ENCODE peak calls at places on chromosomes 12 and 14, in four cellular contexts. A, B, O and Y are unnamed samples. For H4K20me1, the result is how much of the 10 kb centered on the place peaks cover.

GRCh38 chr12:109309441-109310246 is 560 bp upstream of the FOXN4 start:
- DNase-seq in A (no peak), B (no peak), O (peak), Y (peak)

GRCh38 chr14:96225745-96226151 is 21.1 kb downstream of the BDKRB2 start:
- DNase-seq in A (no peak), B (peak), O (peak), Y (peak)

GRCh38 chr12:131530427-131530826 is 180.5 kb upstream of the SFSWAP start:
- DNase-seq in A (no peak), B (no peak), O (no peak), Y (no peak)

GRCh38 chr12:29691146-29691854 is 92.4 kb downstream of the TMTC1 start:
- DNase-seq in A (no peak), B (no peak), O (no peak), Y (no peak)

GRCh38 chr12:116863275-116863767 is 17.9 kb downstream of the HRK start:
- DNase-seq in A (peak), B (peak), O (peak), Y (peak)

GRCh38 chr12:115941362-115941761 is 336.1 kb downstream of the MED13L start:
- DNase-seq in A (no peak), B (peak), O (no peak), Y (peak)

GRCh38 chr12:93571360-93571853 is 1.1 kb upstream of the SOCS2 start:
- DNase-seq in A (peak), B (peak), O (peak), Y (peak)

GRCh38 chr12:111034148-111034910 is 114.0 kb upstream of the MYL2 start:
- DNase-seq in A (no peak), B (no peak), O (peak), Y (peak)

GRCh38 chr14:103731481-103731880 is 15.9 kb downstream of the ZFYVE21 start:
- DNase-seq in A (no peak), B (no peak), O (no peak), Y (no peak)

GRCh38 chr12:76026643-76027063 is 4.9 kb downstream of the PHLDA1 start:
- DNase-seq in A (no peak), B (peak), O (no peak), Y (peak)

GRCh38 chr12:88472775-88473174 is 107.5 kb downstream of the KITLG start:
- DNase-seq in A (peak), B (peak), O (no peak), Y (peak)

GRCh38 chr14:23174266-23174665 is 9.2 kb downstream of the SLC7A8 start:
- DNase-seq in A (no peak), B (no peak), O (peak), Y (peak)

GRCh38 chr12:65606008-65606766 is 218.1 kb upstream of the HMGA2 start:
- DNase-seq in A (no peak), B (peak), O (no peak), Y (no peak)

GRCh38 chr12:13203028-13203922 is 6.7 kb downstream of the EMP1 start:
- DNase-seq in A (no peak), B (no peak), O (no peak), Y (peak)

GRCh38 chr14:61591862-61592261 is 103.5 kb upstream of the HIF1A start:
- DNase-seq in A (no peak), B (no peak), O (no peak), Y (no peak)

GRCh38 chr14:106518054-106518943 is 991.9 kb downstream of the TMEM121 start:
- DNase-seq in A (no peak), B (no peak), O (no peak), Y (no peak)

GRCh38 chr12:114875323-114875722 is 191.3 kb upstream of the TBX3 start:
- DNase-seq in A (no peak), B (no peak), O (peak), Y (no peak)

GRCh38 chr12:58529897-58530296 is 390.4 kb downstream of the LRIG3 start:
- DNase-seq in A (no peak), B (peak), O (peak), Y (peak)

GRCh38 chr12:122793685-122794106 is 19.3 kb downstream of the CCDC62 start:
- DNase-seq in A (peak), B (peak), O (peak), Y (peak)

GRCh38 chr12:51773145-51773869 is 75.2 kb downstream of the FIGNL2 start:
- DNase-seq in A (peak), B (peak), O (no peak), Y (peak)

GRCh38 chr12:49866859-49867579 is 24.1 kb upstream of the BCDIN3D start:
- DNase-seq in A (peak), B (peak), O (peak), Y (peak)

GRCh38 chr12:132393245-132393795 is 63.9 kb upstream of the GALNT9 start:
- DNase-seq in A (peak), B (peak), O (peak), Y (peak)

GRCh38 chr14:65940056-65940735 is 527.7 kb downstream of the FUT8 start:
- DNase-seq in A (peak), B (peak), O (peak), Y (peak)

GRCh38 chr14:100538566-100539318 is 48.5 kb downstream of the BEGAIN start:
- DNase-seq in A (no peak), B (no peak), O (no peak), Y (no peak)

GRCh38 chr14:102943454-102943853 is 21.0 kb downstream of the AMN start:
- DNase-seq in A (no peak), B (no peak), O (no peak), Y (no peak)

GRCh38 chr12:530308-530707 is 70.6 kb downstream of the B4GALNT3 start:
- DNase-seq in A (no peak), B (no peak), O (no peak), Y (peak)

GRCh38 chr12:112116232-112117060 is 7.9 kb upstream of the NAA25 start:
- DNase-seq in A (peak), B (no peak), O (peak), Y (peak)

GRCh38 chr14:62957562-62957961 is 87.7 kb downstream of the KCNH5 start:
- DNase-seq in A (no peak), B (peak), O (peak), Y (peak)

GRCh38 chr12:89783321-89784060 is 74.9 kb upstream of the ATP2B1 start:
- DNase-seq in A (no peak), B (peak), O (peak), Y (peak)

GRCh38 chr12:93130371-93131049 is 201.4 kb upstream of the EEA1 start:
- DNase-seq in A (no peak), B (no peak), O (no peak), Y (no peak)

GRCh38 chr14:97779140-97779539 is 982.0 kb downstream of the VRK1 start:
- DNase-seq in A (no peak), B (no peak), O (no peak), Y (no peak)

GRCh38 chr14:61925043-61925442 is 162.8 kb downstream of the SNAPC1 start:
- DNase-seq in A (peak), B (peak), O (no peak), Y (peak)

GRCh38 chr14:77314043-77314442 is 6.6 kb downstream of the POMT2 start:
- DNase-seq in A (no peak), B (peak), O (peak), Y (peak)

GRCh38 chr12:2251485-2252179 is 198.8 kb downstream of the CACNA1C start:
- DNase-seq in A (no peak), B (no peak), O (no peak), Y (no peak)

GRCh38 chr14:31096255-31096654 is 70.1 kb upstream of the STRN3 start:
- DNase-seq in A (no peak), B (no peak), O (no peak), Y (peak)

GRCh38 chr14:22887260-22887989 is 4.4 kb downstream of the REM2 start:
- DNase-seq in A (peak), B (peak), O (peak), Y (peak)

GRCh38 chr14:25095784-25096390 is 45.9 kb upstream of the STXBP6 start:
- DNase-seq in A (no peak), B (no peak), O (no peak), Y (no peak)

GRCh38 chr14:102781063-102781462 is 3.8 kb downstream of the TRAF3 start:
- DNase-seq in A (no peak), B (no peak), O (no peak), Y (no peak)

GRCh38 chr14:73427516-73428264 is 30.7 kb downstream of the NUMB start:
- DNase-seq in A (no peak), B (no peak), O (no peak), Y (no peak)

GRCh38 chr14:73428354-73428824 is 30.0 kb downstream of the NUMB start:
- DNase-seq in A (no peak), B (no peak), O (peak), Y (no peak)

GRCh38 chr14:73426877-73427276 is 31.5 kb downstream of the NUMB start:
- DNase-seq in A (no peak), B (no peak), O (peak), Y (peak)

GRCh38 chr14:73422515-73422914 is 35.8 kb downstream of the NUMB start:
- DNase-seq in A (no peak), B (no peak), O (peak), Y (no peak)

DNA sequence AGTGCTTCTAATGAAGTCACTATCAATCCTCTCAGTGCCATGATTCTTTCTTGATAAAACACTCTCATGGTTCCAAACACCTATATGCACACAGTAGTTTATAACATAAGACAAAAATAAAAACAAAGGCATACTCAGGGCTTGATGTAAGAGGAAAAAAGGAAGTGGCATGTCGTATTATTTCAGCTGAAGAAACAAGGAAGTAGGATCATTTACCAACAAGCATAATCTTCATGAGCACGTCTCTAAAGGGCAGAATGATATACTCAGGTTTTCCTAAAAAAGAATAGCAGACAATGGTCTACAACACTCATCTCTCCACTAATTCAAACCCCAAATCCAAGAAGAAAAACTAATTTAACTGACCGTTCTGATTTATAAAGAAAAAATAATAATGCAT is 33.9 kb downstream of the NUMB start:
- DNase-seq in A (no peak), B (no peak), O (no peak), Y (no peak)
- H4K20me1 ChIP-seq in A (under half), B (under half), O (under half), Y (under half)

DNA sequence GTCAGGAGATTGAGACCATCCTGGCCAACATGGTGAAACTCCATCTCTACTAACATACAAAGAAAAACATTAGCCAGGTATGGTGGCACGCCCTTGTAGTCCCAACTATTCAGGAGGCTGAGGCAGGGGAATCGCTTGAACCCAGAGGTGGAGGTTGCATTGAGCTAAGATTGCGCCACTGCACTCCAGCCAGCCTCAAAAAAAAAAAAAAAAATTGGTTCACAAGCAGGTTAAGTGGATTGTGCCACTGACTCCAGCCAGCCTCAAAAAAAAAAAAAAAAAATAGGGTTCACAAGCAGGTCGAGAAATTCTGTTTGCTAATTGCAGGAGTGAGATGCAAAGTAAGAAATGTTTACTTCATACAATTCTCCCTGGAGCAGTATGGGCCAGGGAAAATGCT is 6.1 kb downstream of the EDDM3B start:
- DNase-seq in A (no peak), B (no peak), O (no peak), Y (no peak)
- H3K4me2 ChIP-seq in A (no peak), B (no peak), O (no peak), Y (no peak)

GRCh38 chr14:55731881-55732498 is 152.0 kb downstream of the KTN1 start:
- DNase-seq in A (peak), B (peak), O (peak), Y (peak)
- TF ChIP-seq EZH2phosphoT487 in A (no peak), B (no peak), O (no peak), Y (no peak)

GRCh38 chr12:55915481-55915856 is 12.2 kb downstream of the PYM1 start:
- DNase-seq in A (no peak), B (no peak), O (no peak), Y (no peak)

GRCh38 chr12:55908726-55909512 is 18.8 kb downstream of the PYM1 start:
- DNase-seq in A (no peak), B (peak), O (peak), Y (peak)

GRCh38 chr12:55909513-55909884 is 18.2 kb downstream of the PYM1 start:
- DNase-seq in A (no peak), B (no peak), O (no peak), Y (no peak)

DNA sequence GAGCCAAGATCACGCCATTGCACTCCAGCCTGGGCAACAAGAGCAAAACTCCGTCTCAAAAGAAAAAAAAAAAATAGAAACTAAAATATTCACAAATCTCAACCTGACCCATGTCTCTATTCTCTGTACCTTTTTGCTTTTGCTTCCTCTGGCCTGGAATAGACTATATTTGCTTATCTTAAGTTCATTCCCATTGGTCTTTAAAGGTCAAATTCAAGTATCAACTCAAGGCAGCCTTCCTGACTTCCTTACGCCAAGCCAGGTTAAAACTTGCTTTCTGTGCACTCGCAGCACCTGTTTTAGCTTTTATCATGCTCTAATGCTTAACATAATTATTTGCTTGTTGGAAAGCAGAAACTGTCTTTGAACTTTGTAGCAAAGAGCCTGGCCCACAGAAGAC is 14.8 kb downstream of the PYM1 start:
- DNase-seq in A (no peak), B (no peak), O (no peak), Y (no peak)
- H4K20me1 ChIP-seq in A (under half), B (under half), O (under half), Y (under half)